ENCODE peak calls at places on chromosome 5, in four cellular contexts. One of them, this sample, is unnamed.
A peak's percentile ranks its signal among the peaks of the same experiment; 100 is the strongest.

GRCh38 chr5:171984748-171985419 is 21.6 kb downstream of the FBXW11 start:
- DNase-seq in GM12878: no peak
- DNase-seq in K562: no peak
- DNase-seq in HepG2: no peak
- DNase-seq in this sample: no peak

GRCh38 chr5:86971034-86971511 is 296.6 kb upstream of the RASA1 start:
- DNase-seq in HepG2: peak; percentile 3
- DNase-seq in K562: no peak
- DNase-seq in GM12878: no peak
- DNase-seq in this sample: peak; percentile 28

GRCh38 chr5:17966636-17967402 is 332.6 kb downstream of the TAF11L14 start:
- DNase-seq in GM12878: no peak
- DNase-seq in HepG2: no peak
- DNase-seq in K562: no peak
- DNase-seq in this sample: no peak

GRCh38 chr5:171835066-171835465 is 49.4 kb downstream of the SMIM23 start:
- DNase-seq in HepG2: no peak
- DNase-seq in GM12878: no peak
- DNase-seq in K562: no peak
- DNase-seq in this sample: no peak

GRCh38 chr5:165188555-165189260 is 1683.3 kb downstream of the MAT2B start:
- DNase-seq in HepG2: no peak
- DNase-seq in GM12878: no peak
- DNase-seq in K562: no peak
- DNase-seq in this sample: no peak

GRCh38 chr5:137035480-137035878 is 463.6 kb downstream of the SPOCK1 start:
- DNase-seq in GM12878: no peak
- DNase-seq in HepG2: no peak
- DNase-seq in K562: no peak
- DNase-seq in this sample: no peak

GRCh38 chr5:116479776-116480675 is 94.6 kb downstream of the SEMA6A start:
- DNase-seq in GM12878: no peak
- DNase-seq in K562: no peak
- DNase-seq in HepG2: no peak
- DNase-seq in this sample: no peak

GRCh38 chr5:3197699-3198098 is 397.9 kb upstream of the IRX1 start:
- DNase-seq in GM12878: no peak
- DNase-seq in K562: no peak
- DNase-seq in HepG2: no peak
- DNase-seq in this sample: peak; percentile 66

GRCh38 chr5:151284392-151284967 is 19.1 kb downstream of the SLC36A3 start:
- DNase-seq in GM12878: no peak
- DNase-seq in HepG2: no peak
- DNase-seq in K562: peak; percentile 28
- DNase-seq in this sample: peak; percentile 70

GRCh38 chr5:121741156-121741555 is 110.5 kb upstream of the FTMT start:
- DNase-seq in HepG2: no peak
- DNase-seq in GM12878: no peak
- DNase-seq in K562: no peak
- DNase-seq in this sample: no peak

GRCh38 chr5:141902416-141902815 is 21.3 kb upstream of the DELE1 start:
- DNase-seq in GM12878: no peak
- DNase-seq in HepG2: no peak
- DNase-seq in K562: peak; percentile 72
- DNase-seq in this sample: no peak

GRCh38 chr5:91170266-91170665 is 212.9 kb downstream of the ARRDC3 start:
- DNase-seq in HepG2: no peak
- DNase-seq in K562: no peak
- DNase-seq in GM12878: no peak
- DNase-seq in this sample: no peak
- H3K36me3 ChIP-seq in HepG2: no peaks in the 10 kb centered on the region
- H3K36me3 ChIP-seq in K562: no peaks in the 10 kb centered on the region
- H3K36me3 ChIP-seq in GM12878: no peaks in the 10 kb centered on the region
- H3K36me3 ChIP-seq in this sample: no peaks in the 10 kb centered on the region

DNA sequence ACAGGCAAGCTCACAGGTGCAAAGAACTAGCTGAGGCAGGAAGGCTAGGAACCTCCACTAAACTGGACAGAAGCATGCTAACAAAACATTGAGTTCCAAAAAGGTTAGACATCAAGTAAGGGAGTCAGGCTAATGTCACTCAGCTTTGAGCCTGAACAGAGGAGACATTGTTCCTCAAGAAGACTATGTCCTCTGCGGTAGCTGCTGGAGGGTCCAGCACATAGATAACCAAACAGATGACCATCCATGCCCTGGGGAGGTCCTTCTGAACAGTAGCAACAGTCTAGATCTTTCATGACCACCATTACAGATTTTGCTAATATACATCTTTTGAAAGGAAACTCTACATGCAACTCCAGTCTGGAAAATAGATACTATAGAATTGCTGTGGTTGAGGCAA is 57.7 kb downstream of the CYSTM1 start:
- DNase-seq in GM12878: no peak
- DNase-seq in HepG2: peak; percentile 25
- DNase-seq in K562: no peak
- DNase-seq in this sample: no peak
- TF ChIP-seq JUNB in GM12878: no peak
- TF ChIP-seq JUNB in HepG2: no peak
- TF ChIP-seq JUNB in K562: no peak
- TF ChIP-seq JUNB in this sample: no peak

GRCh38 chr5:39014544-39014943 is 59.7 kb downstream of the RICTOR start:
- DNase-seq in HepG2: peak; percentile 6
- DNase-seq in GM12878: no peak
- DNase-seq in K562: no peak
- DNase-seq in this sample: no peak
- H3K36me3 ChIP-seq in HepG2: no peaks in the 10 kb centered on the region
- H3K36me3 ChIP-seq in GM12878: peaks cover 2% of the 10 kb centered on the region
- H3K36me3 ChIP-seq in K562: peaks cover 55% of the 10 kb centered on the region
- H3K36me3 ChIP-seq in this sample: peaks cover 6% of the 10 kb centered on the region

GRCh38 chr5:36686881-36687280 is 80.5 kb downstream of the SLC1A3 start:
- DNase-seq in GM12878: no peak
- DNase-seq in K562: no peak
- DNase-seq in HepG2: no peak
- DNase-seq in this sample: no peak

GRCh38 chr5:36688722-36689121 is 82.3 kb downstream of the SLC1A3 start:
- DNase-seq in K562: peak; percentile 43
- DNase-seq in GM12878: no peak
- DNase-seq in HepG2: peak; percentile 29
- DNase-seq in this sample: peak; percentile 75

GRCh38 chr5:36690041-36690941 is 83.9 kb downstream of the SLC1A3 start:
- DNase-seq in K562: peak; percentile 77
- DNase-seq in HepG2: peak; percentile 53
- DNase-seq in GM12878: peak; percentile 42
- DNase-seq in this sample: peak; percentile 96

GRCh38 chr5:36691241-36691640 is 84.8 kb downstream of the SLC1A3 start:
- DNase-seq in K562: no peak
- DNase-seq in HepG2: no peak
- DNase-seq in GM12878: no peak
- DNase-seq in this sample: no peak

DNA sequence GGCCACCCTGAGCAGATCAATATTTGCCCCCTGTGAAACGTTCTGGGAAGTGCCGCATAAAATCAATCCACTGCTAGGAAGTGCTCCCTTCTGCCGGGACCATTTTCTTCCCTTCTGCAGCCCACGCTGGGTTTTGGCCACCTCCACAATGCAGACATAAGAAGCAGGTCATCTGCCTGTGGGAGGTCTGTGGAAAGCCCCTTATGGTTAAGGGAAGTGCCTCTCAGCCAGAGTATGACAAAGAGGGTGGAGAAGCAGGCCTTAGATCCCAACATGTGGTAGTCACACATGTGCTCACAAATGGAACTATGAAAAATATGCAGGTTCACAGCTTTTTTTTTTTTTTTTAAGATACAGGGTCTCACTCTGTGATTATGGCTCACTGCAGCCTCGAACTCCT is 82.8 kb downstream of the SLC1A3 start:
- DNase-seq in GM12878: no peak
- DNase-seq in HepG2: no peak
- DNase-seq in K562: no peak
- DNase-seq in this sample: no peak
- TF ChIP-seq JUNB in GM12878: no peak
- TF ChIP-seq JUNB in HepG2: no peak
- TF ChIP-seq JUNB in K562: no peak
- TF ChIP-seq JUNB in this sample: no peak

GRCh38 chr5:56941981-56942380 is 9.9 kb downstream of the MIER3 start:
- DNase-seq in HepG2: no peak
- DNase-seq in GM12878: no peak
- DNase-seq in K562: no peak
- DNase-seq in this sample: no peak

GRCh38 chr5:56934325-56934724 is 17.6 kb downstream of the MIER3 start:
- DNase-seq in GM12878: no peak
- DNase-seq in K562: no peak
- DNase-seq in HepG2: no peak
- DNase-seq in this sample: no peak

GRCh38 chr5:56938858-56939257 is 13.1 kb downstream of the MIER3 start:
- DNase-seq in HepG2: no peak
- DNase-seq in K562: no peak
- DNase-seq in GM12878: no peak
- DNase-seq in this sample: no peak
- H3K36me3 ChIP-seq in HepG2: peaks cover 21% of the 10 kb centered on the region
- H3K36me3 ChIP-seq in K562: peaks cover 90% of the 10 kb centered on the region
- H3K36me3 ChIP-seq in GM12878: peaks cover 6% of the 10 kb centered on the region
- H3K36me3 ChIP-seq in this sample: peaks cover 73% of the 10 kb centered on the region

DNA sequence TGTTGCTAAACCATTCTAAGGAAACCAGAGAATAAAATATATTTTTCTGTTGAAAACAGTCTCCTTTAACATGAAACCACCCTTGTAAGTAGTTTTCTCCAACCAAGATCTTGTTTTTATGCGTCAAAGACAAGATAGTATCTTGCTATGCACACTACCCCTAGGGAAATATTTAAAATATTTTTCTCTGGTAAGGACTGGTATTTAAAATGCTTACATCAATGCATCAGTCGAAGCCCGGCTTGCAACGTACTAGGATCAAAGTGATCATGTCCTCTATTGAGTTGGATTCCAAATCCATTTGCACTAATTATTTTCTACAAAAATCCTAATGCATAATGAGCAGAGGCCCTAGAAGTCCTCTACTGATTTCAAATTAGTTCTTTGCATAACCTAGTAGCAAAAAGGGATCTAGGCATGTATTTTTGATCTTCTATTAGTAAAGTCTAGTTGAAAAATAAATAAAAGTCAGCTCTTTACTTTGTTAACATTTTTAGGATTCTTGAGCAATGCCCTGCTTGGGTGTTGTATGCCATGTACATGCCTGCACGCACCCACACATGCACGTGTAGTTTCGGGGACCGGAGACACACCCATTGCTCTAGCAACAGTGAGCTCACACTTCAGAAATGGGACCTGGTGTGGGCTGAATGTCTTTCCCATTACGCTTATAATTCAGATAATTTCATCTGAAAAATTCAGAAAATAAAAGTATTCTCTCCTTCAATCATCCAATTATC is 165.0 kb upstream of the GPR151 start:
- DNase-seq in GM12878: no peak
- DNase-seq in K562: no peak
- DNase-seq in HepG2: no peak
- DNase-seq in this sample: no peak
- TF ChIP-seq JUNB in GM12878: no peak
- TF ChIP-seq JUNB in K562: no peak
- TF ChIP-seq JUNB in HepG2: no peak
- TF ChIP-seq JUNB in this sample: no peak

GRCh38 chr5:32109236-32109635 is 64.9 kb downstream of the GOLPH3 start:
- DNase-seq in GM12878: no peak
- DNase-seq in K562: no peak
- DNase-seq in HepG2: no peak
- DNase-seq in this sample: no peak

GRCh38 chr5:32103521-32103920 is 70.6 kb downstream of the GOLPH3 start:
- DNase-seq in GM12878: no peak
- DNase-seq in HepG2: no peak
- DNase-seq in K562: no peak
- DNase-seq in this sample: no peak

GRCh38 chr5:32110081-32110696 is 63.9 kb downstream of the GOLPH3 start:
- DNase-seq in HepG2: no peak
- DNase-seq in K562: no peak
- DNase-seq in GM12878: no peak
- DNase-seq in this sample: no peak

GRCh38 chr5:32108167-32108566 is 66.0 kb downstream of the GOLPH3 start:
- DNase-seq in K562: no peak
- DNase-seq in HepG2: no peak
- DNase-seq in GM12878: no peak
- DNase-seq in this sample: no peak

DNA sequence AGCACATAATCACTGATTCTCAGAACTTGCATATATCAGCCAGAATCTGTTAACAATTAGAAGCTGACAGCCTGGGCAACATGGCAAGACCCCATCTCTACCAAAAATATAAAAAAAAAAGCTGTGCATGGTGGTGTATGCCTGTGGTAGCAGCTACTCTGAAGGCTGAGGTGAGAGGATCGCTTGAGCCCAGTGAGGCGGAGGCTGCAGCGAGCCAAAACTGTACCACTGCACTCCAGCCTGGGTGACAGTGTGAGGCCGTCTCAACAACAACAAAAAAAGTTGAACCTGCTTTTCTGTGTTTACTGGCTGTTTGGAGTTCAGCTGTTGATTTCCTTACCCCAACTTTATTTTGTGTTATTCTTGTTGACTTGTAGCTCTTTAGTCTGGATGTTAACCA is 66.8 kb downstream of the GOLPH3 start:
- DNase-seq in GM12878: no peak
- DNase-seq in K562: no peak
- DNase-seq in HepG2: no peak
- DNase-seq in this sample: no peak
- H3K36me3 ChIP-seq in GM12878: peaks cover 11% of the 10 kb centered on the region
- H3K36me3 ChIP-seq in K562: peaks cover 80% of the 10 kb centered on the region
- H3K36me3 ChIP-seq in HepG2: peaks cover 24% of the 10 kb centered on the region
- H3K36me3 ChIP-seq in this sample: peaks cover 37% of the 10 kb centered on the region

DNA sequence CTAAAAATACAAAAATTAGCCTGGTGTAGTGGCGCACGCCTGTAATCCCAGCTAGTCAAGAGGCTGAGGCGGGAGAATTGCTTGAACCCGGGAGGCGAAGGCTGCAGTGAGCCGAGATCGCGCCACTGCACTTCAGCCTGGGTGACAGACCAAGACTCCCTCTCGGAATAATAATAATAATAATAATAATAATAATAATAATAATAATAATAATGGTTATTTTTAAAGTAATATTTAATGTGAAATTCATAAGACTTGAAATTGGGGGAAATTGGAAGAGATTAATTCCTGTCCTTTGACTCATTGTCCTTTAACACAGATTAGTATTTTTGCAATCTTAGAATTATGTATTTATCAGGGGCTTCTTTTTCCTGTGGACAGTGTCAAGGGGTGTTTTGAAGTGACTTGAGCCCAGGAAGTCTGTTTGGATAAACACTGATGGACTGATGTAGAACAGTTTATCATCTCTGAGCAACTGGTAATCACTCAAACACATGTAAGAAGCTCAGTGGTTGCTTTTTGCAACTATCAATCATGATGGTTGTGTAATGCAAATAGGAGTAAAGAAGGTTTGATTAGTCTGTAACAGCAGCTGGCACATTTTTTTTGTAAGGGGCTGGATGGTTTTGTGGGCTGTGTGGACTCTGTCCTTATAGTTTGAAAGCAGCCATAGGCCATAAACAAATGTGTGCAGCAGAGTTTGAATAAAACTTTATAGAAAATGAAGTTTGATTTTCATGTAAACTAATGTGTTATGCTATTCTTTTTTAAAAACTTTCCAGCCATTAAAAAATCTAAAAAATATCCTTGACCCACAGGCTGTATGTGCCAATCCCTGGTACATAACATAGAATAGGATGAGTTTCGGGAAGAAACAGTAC is 93.5 kb downstream of the F2RL2 start:
- DNase-seq in GM12878: no peak
- DNase-seq in K562: no peak
- DNase-seq in HepG2: peak; percentile 18
- DNase-seq in this sample: no peak
- TF ChIP-seq JUNB in GM12878: no peak
- TF ChIP-seq JUNB in K562: no peak
- TF ChIP-seq JUNB in HepG2: no peak
- TF ChIP-seq JUNB in this sample: no peak

This sample was measured in GM23338.